ENCODE peak calls at places on chromosomes 16 and 17, in ten cellular contexts. V is tibial nerve; K is H1; H is PC-9; I is IMR-90; U is effector memory CD4-positive, alpha-beta T cell; W is psoas muscle; D is breast epithelium; L is SK-N-SH; E is HAP-1. F is an unnamed sample. For H3K27me3 and H3K36me3, the result is how much of the 10 kb centered on the place peaks cover.

GRCh38 chr17:79698086-79698690 is 32.6 kb upstream of the ENPP7 start:
- DNase-seq in H (no peak), V (no peak), E (no peak), D (no peak), L (no peak), K (no peak), I (no peak), W (no peak), U (no peak), F (no peak)

GRCh38 chr17:50203589-50204345 is 2.3 kb upstream of the COL1A1 start:
- DNase-seq in K (no peak), E (no peak), W (no peak), V (no peak), U (no peak), L (no peak), D (no peak), I (peak), H (no peak), F (peak)

GRCh38 chr17:78383725-78384471 is 5.4 kb downstream of the PGS1 start:
- DNase-seq in W (peak), V (peak), D (no peak), L (no peak), K (no peak), E (no peak), I (peak), U (no peak), H (peak), F (no peak)

GRCh38 chr17:33028778-33029177 is 37.1 kb downstream of the SPACA3 start:
- DNase-seq in L (no peak), D (no peak), W (no peak), U (no peak), I (no peak), K (no peak), E (no peak), H (no peak), V (no peak), F (no peak)

GRCh38 chr17:71628306-71628705 is 492.5 kb upstream of the SOX9 start:
- DNase-seq in W (no peak), D (no peak), V (no peak), H (no peak), K (no peak), E (no peak), I (no peak), L (no peak), U (no peak), F (no peak)

GRCh38 chr17:7435676-7436555 is 681 bp downstream of the TMEM102 start:
- DNase-seq in D (no peak), W (peak), U (peak), L (peak), K (no peak), E (peak), I (no peak), H (peak), V (no peak), F (peak)

GRCh38 chr16:2147981-2148671 is at the start of gene RAB26:
- DNase-seq in E (peak), U (peak), V (no peak), K (no peak), H (peak), L (peak), W (peak), I (peak), D (peak), F (peak)

GRCh38 chr16:1299012-1299867 is 10.2 kb upstream of the UBE2I start:
- DNase-seq in W (no peak), D (peak), E (no peak), H (no peak), K (no peak), U (no peak), V (no peak), I (no peak), L (no peak), F (peak)

GRCh38 chr16:84532299-84532724 is 27.9 kb upstream of the MEAK7 start:
- DNase-seq in H (peak), L (no peak), K (peak), I (peak), E (no peak), W (peak), V (peak), U (no peak), D (peak), F (peak)

GRCh38 chr16:762595-763268 is 2.2 kb downstream of the MSLN start:
- DNase-seq in V (no peak), E (no peak), D (no peak), W (no peak), K (no peak), L (no peak), H (no peak), I (no peak), U (no peak), F (no peak)

GRCh38 chr16:30562021-30562420 is 3.8 kb upstream of the ZNF764 start:
- DNase-seq in K (no peak), V (no peak), I (no peak), D (no peak), E (no peak), H (no peak), L (no peak), W (peak), U (no peak), F (no peak)

GRCh38 chr17:40443988-40444899 is 994 bp downstream of the IGFBP4 start:
- DNase-seq in L (no peak), I (peak), D (no peak), U (peak), E (no peak), V (no peak), K (no peak), H (no peak), W (no peak), F (peak)

GRCh38 chr17:45784583-45785372 is 658 bp downstream of the CRHR1 start:
- DNase-seq in L (peak), V (no peak), E (peak), I (no peak), H (no peak), K (no peak), W (peak), D (no peak), U (no peak), F (peak)

GRCh38 chr16:3637371-3637923 is 17.0 kb upstream of the DNASE1 start:
- DNase-seq in L (peak), D (no peak), E (no peak), U (no peak), H (no peak), K (no peak), V (no peak), I (peak), W (no peak), F (peak)

GRCh38 chr17:57391076-57391825 is 134.9 kb downstream of the MSI2 start:
- DNase-seq in L (no peak), W (no peak), E (peak), H (no peak), K (no peak), D (no peak), V (no peak), U (no peak), I (no peak), F (no peak)

GRCh38 chr17:67390646-67391480 is 13.8 kb downstream of the PITPNC1 start:
- DNase-seq in K (no peak), L (no peak), U (peak), D (no peak), V (no peak), H (peak), W (no peak), I (peak), E (no peak), F (no peak)

GRCh38 chr16:48622456-48623303 is 12.7 kb upstream of the N4BP1 start:
- DNase-seq in W (no peak), U (no peak), K (no peak), L (no peak), E (no peak), V (no peak), H (no peak), D (no peak), I (no peak), F (peak)

DNA sequence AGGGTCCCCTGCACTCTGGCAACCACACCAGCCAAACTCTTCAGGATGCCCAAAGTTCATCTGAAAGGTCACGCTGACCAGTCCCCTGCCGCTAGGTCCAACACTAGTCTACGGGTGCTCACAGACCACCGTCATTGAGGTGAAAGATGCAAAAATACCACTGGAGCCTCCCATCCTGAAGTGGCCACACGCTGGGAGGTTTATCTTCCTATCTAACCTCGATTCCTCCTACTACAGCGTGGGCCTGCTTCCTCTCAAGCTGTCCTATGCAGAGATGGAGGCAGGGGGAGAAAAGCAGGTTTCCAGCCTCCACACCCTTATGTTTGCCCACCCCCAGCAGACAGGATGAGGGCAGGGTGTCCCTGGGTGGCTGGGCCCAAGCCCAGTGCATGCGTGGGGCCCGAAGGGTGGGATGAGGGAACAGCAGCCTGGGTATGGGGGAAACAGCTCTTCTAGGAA is 6.3 kb downstream of the SRCIN1 start:
- DNase-seq in D (no peak), V (no peak), L (no peak), U (no peak), E (no peak), H (no peak), I (no peak), K (no peak), W (no peak), F (no peak)
- H3K27me3 ChIP-seq in D (under half), V (half or more), L (under half), U (under half), E (under half), H (under half), I (half or more), K (under half), W (under half), F (under half)

GRCh38 chr16:73173396-73173795 is 125.5 kb upstream of the ZFHX3 start:
- DNase-seq in I (no peak), W (no peak), U (no peak), L (no peak), H (no peak), D (no peak), E (peak), V (no peak), K (no peak), F (no peak)
- H3K4me3 ChIP-seq in I (no peak), W (peak), U (no peak), L (no peak), H (no peak), D (no peak), E (no peak), V (peak), K (no peak), F (no peak)

DNA sequence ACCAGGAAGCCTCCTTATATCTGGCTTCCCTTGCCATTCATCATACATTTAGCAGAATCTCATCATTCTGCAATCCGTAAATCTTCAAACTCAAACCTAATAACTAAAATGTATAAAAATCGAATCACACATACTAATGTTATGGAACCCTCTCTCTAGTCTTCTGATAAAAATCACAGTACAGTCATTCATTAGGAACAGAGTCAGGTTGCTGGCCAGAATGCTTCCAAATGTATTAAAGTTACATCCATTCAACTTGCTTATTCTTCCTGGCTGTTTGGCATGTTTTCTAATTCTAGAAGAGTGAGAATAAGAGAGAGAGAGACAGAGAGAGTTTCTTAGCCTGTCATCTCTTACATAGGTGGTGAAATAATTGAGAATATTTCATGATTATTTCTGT is 16.5 kb upstream of the RASL10B start:
- DNase-seq in V (no peak), H (no peak), L (no peak), U (no peak), D (no peak), W (no peak), E (no peak), I (no peak), K (no peak), F (no peak)
- H3K36me3 ChIP-seq in V (under half), H (under half), L (under half), U (under half), D (under half), W (under half), E (under half), I (under half), K (under half), F (under half)

GRCh38 chr17:4788159-4788806 is 481 bp upstream of the GLTPD2 start:
- DNase-seq in L (no peak), D (no peak), E (no peak), U (no peak), W (peak), I (no peak), V (no peak), K (no peak), H (no peak), F (no peak)
- H3K27me3 ChIP-seq in L (under half), D (under half), E (under half), U (under half), W (under half), I (under half), V (under half), K (under half), H (under half), F (under half)

GRCh38 chr17:81386646-81387234 is 8.5 kb upstream of the BAHCC1 start:
- DNase-seq in H (no peak), V (no peak), E (no peak), I (no peak), W (peak), D (no peak), U (no peak), K (no peak), L (peak), F (peak)
- H3K4me3 ChIP-seq in H (peak), V (peak), E (peak), I (peak), W (peak), D (peak), U (peak), K (peak), L (peak), F (peak)

DNA sequence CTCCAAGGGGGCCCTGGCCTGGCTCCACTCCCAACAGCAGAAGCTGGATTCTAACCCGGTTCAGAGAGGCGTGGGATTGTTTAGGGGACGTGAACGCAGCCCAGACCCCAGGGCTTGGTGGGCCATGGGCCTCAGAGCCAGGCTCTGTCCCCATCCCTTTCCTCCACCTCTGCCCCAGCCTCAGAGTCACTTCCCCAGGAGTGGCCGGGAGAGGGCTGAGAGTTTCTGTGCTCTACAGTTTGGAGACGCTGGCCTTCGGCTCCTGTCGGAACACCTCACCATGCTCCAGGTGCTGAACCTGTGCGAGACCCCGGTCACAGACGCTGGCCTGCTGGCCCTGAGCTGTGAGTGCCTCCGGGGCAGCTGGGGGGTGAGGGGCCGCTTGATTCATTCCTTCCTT is 73.8 kb upstream of the PLCG2 start:
- DNase-seq in H (no peak), W (peak), U (no peak), I (no peak), L (no peak), E (no peak), K (no peak), D (no peak), V (no peak), F (no peak)
- H3K36me3 ChIP-seq in H (under half), W (under half), U (under half), I (half or more), L (under half), E (under half), K (under half), D (under half), V (under half), F (under half)

GRCh38 chr17:17204041-17204591 is 2.0 kb downstream of the PLD6 start:
- DNase-seq in K (no peak), D (peak), H (no peak), V (no peak), U (no peak), L (no peak), W (peak), I (no peak), E (no peak), F (peak)
- H3K27me3 ChIP-seq in K (under half), D (under half), H (under half), V (under half), U (under half), L (under half), W (under half), I (under half), E (under half), F (under half)